ENCODE peak calls at places on chromosomes 7 and 10, in four cellular contexts. One of them, this sample, is unnamed.

GRCh38 chr7:132575987-132576722 is at the start of gene PLXNA4:
- DNase-seq in A549: no peak
- DNase-seq in HepG2: no peak
- DNase-seq in endothelial cell of umbilical vein: peak; percentile 32
- DNase-seq in this sample: no peak

GRCh38 chr7:2938514-2939192 is 94.5 kb upstream of the GNA12 start:
- DNase-seq in HepG2: no peak
- DNase-seq in A549: no peak
- DNase-seq in endothelial cell of umbilical vein: no peak
- DNase-seq in this sample: no peak

GRCh38 chr10:43340619-43341018 is 30.8 kb upstream of the FXYD4 start:
- DNase-seq in A549: peak; percentile 89
- DNase-seq in endothelial cell of umbilical vein: no peak
- DNase-seq in HepG2: no peak
- DNase-seq in this sample: no peak

GRCh38 chr7:66958708-66959350 is 36.6 kb downstream of the SBDS start:
- DNase-seq in endothelial cell of umbilical vein: no peak
- DNase-seq in A549: no peak
- DNase-seq in HepG2: no peak
- DNase-seq in this sample: no peak

GRCh38 chr10:123912466-123913201 is 21.0 kb upstream of the CPXM2 start:
- DNase-seq in HepG2: no peak
- DNase-seq in endothelial cell of umbilical vein: no peak
- DNase-seq in A549: no peak
- DNase-seq in this sample: no peak

GRCh38 chr10:113446739-113447138 is 106.1 kb upstream of the HABP2 start:
- DNase-seq in endothelial cell of umbilical vein: no peak
- DNase-seq in HepG2: no peak
- DNase-seq in A549: no peak
- DNase-seq in this sample: no peak

GRCh38 chr10:91643700-91644099 is 10.8 kb upstream of the PPP1R3C start:
- DNase-seq in HepG2: peak; percentile 24
- DNase-seq in endothelial cell of umbilical vein: no peak
- DNase-seq in A549: no peak
- DNase-seq in this sample: no peak

GRCh38 chr7:90655566-90655965 is 59.4 kb downstream of the CDK14 start:
- DNase-seq in A549: no peak
- DNase-seq in endothelial cell of umbilical vein: peak; percentile 85
- DNase-seq in HepG2: no peak
- DNase-seq in this sample: peak; percentile 60

GRCh38 chr10:75565286-75566251 is 134.1 kb downstream of the LRMDA start:
- DNase-seq in endothelial cell of umbilical vein: no peak
- DNase-seq in A549: no peak
- DNase-seq in HepG2: peak; percentile 8
- DNase-seq in this sample: no peak

GRCh38 chr7:55073051-55073511 is 54.3 kb downstream of the EGFR start:
- DNase-seq in HepG2: no peak
- DNase-seq in A549: no peak
- DNase-seq in endothelial cell of umbilical vein: no peak
- DNase-seq in this sample: peak; percentile 67

GRCh38 chr10:30171601-30172000 is 112.2 kb upstream of the JCAD start:
- DNase-seq in A549: no peak
- DNase-seq in endothelial cell of umbilical vein: no peak
- DNase-seq in HepG2: no peak
- DNase-seq in this sample: no peak

GRCh38 chr7:1501487-1502270 is 2.5 kb downstream of the INTS1 start:
- DNase-seq in endothelial cell of umbilical vein: no peak
- DNase-seq in A549: no peak
- DNase-seq in HepG2: no peak
- DNase-seq in this sample: peak; percentile 88

GRCh38 chr7:96667026-96667425 is 42.6 kb downstream of the SEM1 start:
- DNase-seq in A549: no peak
- DNase-seq in endothelial cell of umbilical vein: no peak
- DNase-seq in HepG2: no peak
- DNase-seq in this sample: no peak

GRCh38 chr10:72242675-72243074 is 26.6 kb upstream of the ASCC1 start:
- DNase-seq in endothelial cell of umbilical vein: peak; percentile 82
- DNase-seq in A549: no peak
- DNase-seq in HepG2: no peak
- DNase-seq in this sample: peak; percentile 61

GRCh38 chr10:126204320-126204719 is 184.0 kb downstream of the ADAM12 start:
- DNase-seq in HepG2: no peak
- DNase-seq in endothelial cell of umbilical vein: no peak
- DNase-seq in A549: peak; percentile 26
- DNase-seq in this sample: no peak

GRCh38 chr7:1193593-1194424 is 33.8 kb upstream of the ZFAND2A start:
- DNase-seq in A549: peak; percentile 65
- DNase-seq in endothelial cell of umbilical vein: peak; percentile 58
- DNase-seq in HepG2: no peak
- DNase-seq in this sample: peak; percentile 81

GRCh38 chr7:108415821-108416536 is 40.3 kb downstream of the NRCAM start:
- DNase-seq in endothelial cell of umbilical vein: peak; percentile 77
- DNase-seq in HepG2: no peak
- DNase-seq in A549: peak; percentile 56
- DNase-seq in this sample: peak; percentile 80

GRCh38 chr10:132198381-132199181 is 11.8 kb downstream of the DPYSL4 start:
- DNase-seq in endothelial cell of umbilical vein: no peak
- DNase-seq in A549: no peak
- DNase-seq in HepG2: no peak
- DNase-seq in this sample: no peak

GRCh38 chr7:134874407-134874806 is 95.0 kb downstream of the CALD1 start:
- DNase-seq in endothelial cell of umbilical vein: no peak
- DNase-seq in HepG2: no peak
- DNase-seq in A549: no peak
- DNase-seq in this sample: no peak

GRCh38 chr7:99224263-99224947 is 16.5 kb upstream of the KPNA7 start:
- DNase-seq in HepG2: peak; percentile 54
- DNase-seq in endothelial cell of umbilical vein: no peak
- DNase-seq in A549: peak; percentile 70
- DNase-seq in this sample: peak; percentile 66

GRCh38 chr7:114656471-114656870 is 241.9 kb downstream of the FOXP2 start:
- DNase-seq in HepG2: no peak
- DNase-seq in endothelial cell of umbilical vein: no peak
- DNase-seq in A549: no peak
- DNase-seq in this sample: no peak

GRCh38 chr7:70647801-70648491 is 484.0 kb upstream of the GALNT17 start:
- DNase-seq in HepG2: no peak
- DNase-seq in A549: no peak
- DNase-seq in endothelial cell of umbilical vein: no peak
- DNase-seq in this sample: peak; percentile 52

GRCh38 chr10:77837248-77837924 is 89.2 kb downstream of the DLG5 start:
- DNase-seq in A549: no peak
- DNase-seq in endothelial cell of umbilical vein: no peak
- DNase-seq in HepG2: no peak
- DNase-seq in this sample: peak; percentile 83

GRCh38 chr7:128399991-128400390 is 9.8 kb downstream of the IMPDH1 start:
- DNase-seq in endothelial cell of umbilical vein: no peak
- DNase-seq in HepG2: no peak
- DNase-seq in A549: no peak
- DNase-seq in this sample: no peak

GRCh38 chr10:112988839-112989406 is 38.9 kb downstream of the TCF7L2 start:
- DNase-seq in endothelial cell of umbilical vein: peak; percentile 10
- DNase-seq in A549: no peak
- DNase-seq in HepG2: no peak
- DNase-seq in this sample: no peak

GRCh38 chr10:67926956-67927355 is 42.5 kb downstream of the SIRT1 start:
- DNase-seq in HepG2: no peak
- DNase-seq in A549: no peak
- DNase-seq in endothelial cell of umbilical vein: no peak
- DNase-seq in this sample: no peak

GRCh38 chr10:6176691-6177231 is 26.0 kb upstream of the PFKFB3 start:
- DNase-seq in endothelial cell of umbilical vein: no peak
- DNase-seq in HepG2: no peak
- DNase-seq in A549: no peak
- DNase-seq in this sample: no peak

GRCh38 chr7:33040803-33041516 is 21.6 kb downstream of the NT5C3A start:
- DNase-seq in HepG2: no peak
- DNase-seq in A549: no peak
- DNase-seq in endothelial cell of umbilical vein: peak; percentile 13
- DNase-seq in this sample: peak; percentile 42
- TF ChIP-seq MYC in HepG2: no peak
- TF ChIP-seq MYC in A549: no peak
- TF ChIP-seq MYC in endothelial cell of umbilical vein: no peak
- TF ChIP-seq MYC in this sample: no peak

GRCh38 chr10:501596-501995 is 187.9 kb downstream of the DIP2C start:
- DNase-seq in A549: no peak
- DNase-seq in HepG2: no peak
- DNase-seq in endothelial cell of umbilical vein: no peak
- DNase-seq in this sample: no peak
- TF ChIP-seq MAX in A549: no peak
- TF ChIP-seq MAX in HepG2: no peak
- TF ChIP-seq MAX in endothelial cell of umbilical vein: no peak
- TF ChIP-seq MAX in this sample: no peak

DNA sequence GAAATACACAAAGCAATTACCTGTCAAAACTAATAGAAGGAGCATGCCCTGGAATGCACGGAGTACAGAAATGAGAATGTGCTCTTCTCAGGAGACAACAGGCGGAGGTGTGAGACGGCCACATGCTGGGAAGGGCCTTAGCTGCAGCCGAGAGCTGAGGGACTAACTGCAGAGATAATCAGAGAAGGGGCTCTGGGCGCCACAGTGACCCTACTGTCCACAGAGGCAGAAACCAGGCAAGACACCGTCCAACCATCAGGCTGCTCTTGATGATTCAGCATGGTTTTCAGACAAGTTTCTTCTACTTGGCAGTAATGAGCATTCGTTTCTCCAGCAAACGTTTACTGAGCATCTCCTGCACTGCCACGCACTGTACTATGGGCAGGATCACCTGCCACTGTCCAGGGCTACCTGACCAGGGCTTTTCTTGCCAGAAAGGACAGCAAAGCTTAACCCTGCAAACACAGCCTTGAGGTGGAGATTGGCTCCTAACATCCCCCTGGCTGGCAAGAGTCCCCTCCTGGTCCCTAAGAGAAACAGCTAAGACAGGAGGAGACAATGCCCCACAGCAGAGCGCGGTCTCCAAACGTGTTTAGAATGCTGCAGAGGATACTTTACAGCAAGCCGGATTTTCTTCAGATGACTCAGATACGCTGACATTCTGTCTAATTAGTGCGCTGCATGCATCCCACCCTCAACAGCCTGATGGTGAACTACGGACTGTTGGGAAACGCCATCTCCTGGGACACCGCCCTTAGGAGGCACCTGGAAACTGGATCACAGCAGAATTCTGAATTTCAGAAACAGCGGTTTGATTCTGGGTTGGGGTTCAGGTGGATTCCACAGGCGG is 17.9 kb downstream of the VIPR2 start:
- DNase-seq in endothelial cell of umbilical vein: no peak
- DNase-seq in HepG2: no peak
- DNase-seq in A549: no peak
- DNase-seq in this sample: no peak
- TF ChIP-seq MYC in endothelial cell of umbilical vein: no peak
- TF ChIP-seq MYC in HepG2: no peak
- TF ChIP-seq MYC in A549: no peak
- TF ChIP-seq MYC in this sample: no peak

DNA sequence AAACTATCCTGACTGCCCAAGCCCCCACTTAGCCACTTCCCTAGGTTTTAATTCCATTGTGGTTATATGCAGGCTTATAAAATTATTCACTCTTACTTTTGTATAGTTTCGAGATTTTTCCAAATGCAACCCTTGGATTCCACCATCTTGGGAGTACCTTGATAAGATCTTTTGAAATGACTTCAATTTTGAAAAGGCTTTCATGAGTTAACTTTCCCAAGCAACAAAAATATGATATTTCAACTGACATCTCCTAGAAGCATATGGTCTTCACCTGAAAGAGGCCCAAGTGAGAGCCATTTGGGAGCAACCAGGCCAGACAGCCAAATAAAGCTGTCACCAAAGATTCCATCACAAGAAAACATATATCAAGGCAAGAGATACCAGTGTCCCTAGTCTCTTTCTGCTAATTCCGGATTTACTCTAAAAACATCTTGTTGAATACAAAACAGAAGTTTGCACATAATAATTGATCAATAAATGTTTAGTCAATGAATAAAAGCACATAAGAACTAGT is 1.7 kb upstream of the ST8SIA6 start:
- DNase-seq in HepG2: no peak
- DNase-seq in endothelial cell of umbilical vein: no peak
- DNase-seq in A549: no peak
- DNase-seq in this sample: no peak
- TF ChIP-seq MAX in HepG2: no peak
- TF ChIP-seq MAX in endothelial cell of umbilical vein: no peak
- TF ChIP-seq MAX in A549: no peak
- TF ChIP-seq MAX in this sample: no peak

GRCh38 chr10:34781709-34782108 is 33.4 kb downstream of the PARD3 start:
- DNase-seq in A549: no peak
- DNase-seq in endothelial cell of umbilical vein: no peak
- DNase-seq in HepG2: no peak
- DNase-seq in this sample: no peak

GRCh38 chr10:34786464-34786863 is 28.6 kb downstream of the PARD3 start:
- DNase-seq in endothelial cell of umbilical vein: no peak
- DNase-seq in HepG2: no peak
- DNase-seq in A549: no peak
- DNase-seq in this sample: no peak

GRCh38 chr10:34776090-34776690 is 38.9 kb downstream of the PARD3 start:
- DNase-seq in A549: no peak
- DNase-seq in HepG2: no peak
- DNase-seq in endothelial cell of umbilical vein: no peak
- DNase-seq in this sample: no peak

GRCh38 chr10:34775044-34775637 is 40.0 kb downstream of the PARD3 start:
- DNase-seq in HepG2: no peak
- DNase-seq in A549: no peak
- DNase-seq in endothelial cell of umbilical vein: no peak
- DNase-seq in this sample: no peak

DNA sequence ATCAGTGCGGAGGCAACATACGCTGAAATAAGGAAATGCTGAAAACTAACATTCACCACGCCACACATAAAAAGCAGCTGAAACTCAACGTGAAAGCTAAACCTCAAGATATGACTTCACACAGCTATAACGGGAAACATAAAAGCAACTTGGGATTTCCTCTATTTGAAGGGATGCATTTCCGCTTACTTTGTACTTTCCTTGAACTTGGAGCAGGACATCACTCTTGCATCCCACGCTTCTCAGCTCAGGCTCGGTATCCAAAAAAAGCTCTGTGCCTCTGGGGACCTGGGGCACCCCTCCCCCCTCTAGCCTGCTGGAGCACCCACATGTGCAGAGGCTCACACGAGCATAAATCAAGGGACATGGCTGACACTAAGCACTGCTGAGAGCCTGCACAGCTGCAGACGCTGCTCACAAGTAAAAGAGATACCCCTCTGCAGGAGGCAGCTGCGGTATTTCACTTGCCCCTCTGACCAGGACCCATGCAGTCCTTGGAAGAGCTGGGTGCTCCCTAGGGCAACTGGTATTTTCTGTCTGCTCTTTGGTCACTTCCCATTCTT is 34.2 kb downstream of the PARD3 start:
- DNase-seq in endothelial cell of umbilical vein: peak; percentile 73
- DNase-seq in A549: no peak
- DNase-seq in HepG2: no peak
- DNase-seq in this sample: peak; percentile 76
- TF ChIP-seq MYC in endothelial cell of umbilical vein: no peak
- TF ChIP-seq MYC in A549: no peak
- TF ChIP-seq MYC in HepG2: no peak
- TF ChIP-seq MYC in this sample: no peak

This sample was measured in NB4.